ENCODE peak calls at places on chromosomes 2 and 18, in seven cellular contexts. V, F, R, E, L, Q and K are unnamed samples.

GRCh38 chr18:26536032-26536431 is 12.3 kb downstream of the KCTD1 start:
- DNase-seq in V (no peak), F (no peak), R (no peak), E (peak; percentile 28), L (peak; percentile 57), Q (no peak), K (no peak)

GRCh38 chr18:24470805-24471204 is 10.4 kb downstream of the HRH4 start:
- DNase-seq in V (no peak), F (no peak), R (no peak), E (no peak), L (no peak), Q (no peak), K (no peak)

GRCh38 chr2:127735537-127736399 is 34.5 kb downstream of the SFT2D3 start:
- DNase-seq in V (no peak), F (no peak), R (no peak), E (peak; percentile 23), L (peak; percentile 39), Q (no peak), K (no peak)

GRCh38 chr2:43028188-43028587 is 198.2 kb downstream of the ZFP36L2 start:
- DNase-seq in V (no peak), F (peak; percentile 48), R (no peak), E (no peak), L (no peak), Q (no peak), K (no peak)

GRCh38 chr2:197200657-197201056 is 109.9 kb downstream of the ANKRD44 start:
- DNase-seq in V (no peak), F (no peak), R (no peak), E (no peak), L (no peak), Q (no peak), K (no peak)

GRCh38 chr2:69309336-69310048 is 77.5 kb downstream of the GFPT1 start:
- DNase-seq in V (peak; percentile 83), F (peak; percentile 81), R (no peak), E (no peak), L (peak; percentile 29), Q (no peak), K (no peak)

GRCh38 chr2:12424219-12424618 is 292.5 kb upstream of the TRIB2 start:
- DNase-seq in V (no peak), F (no peak), R (no peak), E (peak; percentile 69), L (peak; percentile 44), Q (no peak), K (no peak)

GRCh38 chr2:216491757-216492635 is 6.6 kb upstream of the RPL37A start:
- DNase-seq in V (no peak), F (no peak), R (no peak), E (no peak), L (no peak), Q (peak; percentile 52), K (no peak)

GRCh38 chr2:104982111-104982510 is 55.8 kb upstream of the MRPS9 start:
- DNase-seq in V (no peak), F (no peak), R (no peak), E (no peak), L (no peak), Q (no peak), K (no peak)

GRCh38 chr18:56382541-56382940 is 255.9 kb downstream of the TXNL1 start:
- DNase-seq in V (peak; percentile 36), F (no peak), R (no peak), E (no peak), L (no peak), Q (no peak), K (no peak)

GRCh38 chr2:28896906-28897305 is 2.4 kb downstream of the WDR43 start:
- DNase-seq in V (peak; percentile 17), F (no peak), R (no peak), E (peak; percentile 67), L (peak; percentile 79), Q (no peak), K (no peak)

DNA sequence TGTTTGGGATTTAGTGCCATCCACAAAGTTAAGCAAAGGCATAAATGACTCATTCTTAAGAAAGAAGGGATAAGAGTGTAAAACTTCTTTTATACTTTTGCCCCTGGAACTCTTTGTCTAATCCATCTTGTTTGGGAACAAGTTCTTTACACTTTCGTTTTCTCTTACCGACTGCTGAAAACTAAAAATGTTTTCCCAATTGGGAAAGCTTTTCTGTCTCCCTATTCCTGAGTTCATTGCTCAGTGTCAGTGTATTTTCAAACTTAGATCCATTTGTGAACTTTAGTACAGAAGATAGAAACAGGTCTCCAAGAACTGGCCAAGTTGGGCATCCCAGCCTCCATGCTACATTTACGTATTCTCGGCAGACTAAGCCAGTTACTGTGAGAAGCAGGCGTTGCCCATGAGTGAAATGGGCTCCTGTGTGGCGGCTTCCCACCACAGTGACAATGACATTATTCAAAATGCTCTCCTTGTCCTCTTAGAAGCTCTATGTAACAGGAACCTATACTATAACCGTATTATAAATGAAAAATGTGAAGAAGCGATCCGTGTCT is 51.7 kb downstream of the TGOLN2 start:
- DNase-seq in V (no peak), F (no peak), R (no peak), E (no peak), L (no peak), Q (no peak), K (no peak)
- H3K4me3 ChIP-seq in V (no peak overlapping the region), F (peak overlapping the region; percentile 11), R (no peak overlapping the region), E (no peak overlapping the region), L (no peak overlapping the region), Q (no peak overlapping the region), K (peak overlapping the region; percentile 21)

DNA sequence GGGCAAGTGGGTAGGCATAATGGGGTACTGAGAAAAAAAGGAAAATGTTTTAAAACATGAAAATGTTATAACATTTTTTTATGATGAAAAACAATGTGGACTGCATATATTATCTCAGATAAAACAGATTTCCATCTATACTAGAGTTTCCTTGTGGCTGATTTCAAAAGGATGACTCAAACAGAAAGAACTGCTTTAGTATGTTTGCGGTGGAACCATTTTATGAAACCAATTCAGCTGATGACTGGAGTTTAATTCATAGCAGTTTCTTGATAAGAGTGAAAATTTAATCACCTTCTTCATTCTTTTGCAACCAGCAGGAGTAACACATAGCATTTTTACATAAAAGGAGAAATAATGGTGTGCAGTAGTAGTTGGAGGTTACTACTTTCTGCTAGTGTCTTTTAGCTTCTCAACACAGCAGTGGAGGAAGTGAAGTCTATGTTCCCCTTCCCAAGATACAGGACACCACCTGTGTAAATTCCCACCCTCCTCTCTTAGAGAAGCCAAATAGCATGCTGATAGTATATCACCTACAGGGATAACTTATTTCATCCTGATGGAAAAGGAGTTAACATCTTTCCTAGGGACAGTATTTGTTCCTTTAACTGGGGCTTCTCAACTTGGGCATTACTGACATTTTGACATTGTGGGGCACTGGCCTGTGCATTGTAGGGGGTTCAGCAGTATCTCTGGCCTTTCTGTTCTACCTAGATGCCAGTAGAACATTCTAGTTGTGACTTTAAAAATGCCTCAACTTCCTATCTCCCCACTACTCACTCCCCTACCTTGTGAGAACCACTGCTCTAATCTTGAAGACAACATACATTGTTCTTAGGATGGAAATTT is 29.9 kb downstream of the PELI1 start:
- DNase-seq in V (peak; percentile 84), F (no peak), R (no peak), E (peak; percentile 64), L (peak; percentile 88), Q (no peak), K (no peak)
- H3K4me3 ChIP-seq in V (no peak overlapping the region), F (no peak overlapping the region), R (no peak overlapping the region), E (no peak overlapping the region), L (no peak overlapping the region), Q (no peak overlapping the region), K (no peak overlapping the region)

GRCh38 chr2:72955188-72956049 is 38.1 kb downstream of the EMX1 start:
- DNase-seq in V (no peak), F (no peak), R (no peak), E (no peak), L (no peak), Q (no peak), K (no peak)

GRCh38 chr2:72956050-72956395 is 38.7 kb downstream of the EMX1 start:
- DNase-seq in V (no peak), F (no peak), R (no peak), E (no peak), L (no peak), Q (no peak), K (no peak)

GRCh38 chr2:72953976-72954375 is 36.7 kb downstream of the EMX1 start:
- DNase-seq in V (no peak), F (no peak), R (no peak), E (no peak), L (no peak), Q (no peak), K (no peak)

GRCh38 chr2:72953528-72953927 is 36.2 kb downstream of the EMX1 start:
- DNase-seq in V (no peak), F (no peak), R (no peak), E (no peak), L (no peak), Q (no peak), K (no peak)

DNA sequence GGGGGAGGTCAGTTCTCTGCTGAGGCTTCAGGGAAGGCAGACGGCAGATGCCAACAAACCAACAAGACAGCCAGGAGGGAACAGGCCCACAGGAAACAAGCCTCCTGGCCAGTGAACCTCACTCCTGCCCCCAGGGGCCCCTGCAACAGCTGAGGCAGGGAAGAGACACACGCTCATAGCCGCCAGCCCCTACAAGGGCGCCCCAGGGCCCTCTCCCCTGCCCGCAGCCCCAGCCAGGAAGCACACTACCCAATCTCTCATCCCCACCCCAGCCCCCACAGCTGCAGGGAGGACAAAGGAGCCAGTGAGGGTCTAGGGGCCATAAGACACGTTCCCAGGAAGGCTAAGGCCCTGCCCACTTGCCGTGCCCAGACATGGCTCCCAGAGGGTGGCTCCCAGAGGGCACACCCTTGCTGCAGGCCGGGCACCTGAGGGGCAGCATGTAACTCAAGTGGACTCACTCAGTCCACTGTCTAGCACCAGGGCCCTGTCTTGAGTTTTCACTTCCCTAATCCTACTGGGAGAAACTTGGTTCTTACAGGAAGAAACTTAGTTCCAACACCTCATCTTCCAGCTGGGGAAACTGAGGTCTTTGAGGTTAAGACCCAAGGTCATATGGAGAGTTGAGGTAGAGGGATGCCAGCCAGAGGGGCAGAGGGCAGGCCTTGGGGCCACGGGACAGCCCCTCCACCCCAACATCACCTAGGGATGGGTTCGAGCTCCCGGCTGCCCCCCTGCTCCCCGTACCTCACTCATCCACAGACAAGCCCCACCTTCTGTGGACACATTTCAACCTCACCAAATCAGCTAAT is 37.3 kb downstream of the EMX1 start:
- DNase-seq in V (no peak), F (no peak), R (no peak), E (no peak), L (no peak), Q (no peak), K (no peak)
- H3K4me3 ChIP-seq in V (no peak overlapping the region), F (no peak overlapping the region), R (no peak overlapping the region), E (no peak overlapping the region), L (no peak overlapping the region), Q (no peak overlapping the region), K (no peak overlapping the region)

DNA sequence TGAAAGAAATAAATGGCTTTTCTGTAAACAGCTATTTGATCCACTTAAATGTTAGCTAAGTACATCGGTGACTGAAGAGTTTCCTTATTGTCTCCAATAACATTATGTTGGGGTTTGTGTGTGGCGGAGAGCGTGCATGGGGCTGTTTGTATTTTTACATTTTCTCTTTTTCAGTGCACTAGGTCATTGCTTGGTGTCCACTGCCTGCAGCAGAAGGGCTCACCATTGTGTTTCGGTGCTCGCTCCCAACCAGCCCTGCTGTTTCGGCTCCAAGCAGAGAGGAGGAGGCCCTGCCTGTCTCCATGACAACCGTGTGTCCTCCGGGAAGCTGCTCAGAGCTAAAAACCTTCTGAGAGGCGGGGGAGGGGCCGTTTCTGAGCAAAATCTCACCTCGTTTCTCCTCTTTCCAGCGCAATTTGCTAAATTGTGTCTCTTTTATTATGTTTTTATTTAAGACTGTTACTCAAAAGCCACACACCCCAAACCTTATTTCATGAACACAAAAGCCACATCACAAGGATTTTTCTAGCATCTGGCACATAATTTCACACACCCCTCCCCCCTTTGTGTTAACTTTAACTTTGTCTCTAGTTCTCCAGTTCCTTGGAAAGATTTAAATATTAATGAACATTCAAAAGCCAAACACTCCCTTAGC is 112.8 kb upstream of the SLC38A11 start:
- DNase-seq in V (peak; percentile 67), F (no peak), R (no peak), E (peak; percentile 20), L (peak; percentile 13), Q (no peak), K (no peak)
- H3K4me3 ChIP-seq in V (peak overlapping the region; percentile 15), F (no peak overlapping the region), R (no peak overlapping the region), E (no peak overlapping the region), L (no peak overlapping the region), Q (no peak overlapping the region), K (no peak overlapping the region)